ENCODE peak calls at places on chromosomes 5 and 9, in five cellular contexts. F, R, L, Q and M are unnamed samples.

GRCh38 chr5:131265318-131265803 is 1.5 kb downstream of the CDC42SE2 start:
- DNase-seq in F (no peak), R (peak; percentile 26), L (no peak), Q (peak; percentile 24), M (peak; percentile 78)

GRCh38 chr9:131448818-131449217 is 53.9 kb upstream of the POMT1 start:
- DNase-seq in F (no peak), R (no peak), L (no peak), Q (no peak), M (no peak)

GRCh38 chr9:78239506-78239905 is 3.6 kb downstream of the CEP78 start:
- DNase-seq in F (no peak), R (peak; percentile 38), L (no peak), Q (no peak), M (peak; percentile 61)

GRCh38 chr9:128634111-128634510 is 22.5 kb downstream of the DYNC2I2 start:
- DNase-seq in F (no peak), R (no peak), L (no peak), Q (no peak), M (no peak)

GRCh38 chr9:90899287-90899686 is 97.7 kb downstream of the SYK start:
- DNase-seq in F (no peak), R (no peak), L (no peak), Q (no peak), M (no peak)

GRCh38 chr5:29697786-29698414 is 1495.6 kb upstream of the CDH6 start:
- DNase-seq in F (no peak), R (no peak), L (no peak), Q (peak; percentile 47), M (no peak)

GRCh38 chr5:95843733-95844223 is 21.3 kb upstream of the GLRX start:
- DNase-seq in F (peak; percentile 55), R (peak; percentile 75), L (no peak), Q (no peak), M (no peak)

GRCh38 chr9:99451121-99451606 is 229.1 kb downstream of the SEC61B start:
- DNase-seq in F (no peak), R (no peak), L (no peak), Q (no peak), M (no peak)

GRCh38 chr5:141822134-141822533 is 56.1 kb downstream of the PCDH1 start:
- DNase-seq in F (peak; percentile 28), R (peak; percentile 51), L (no peak), Q (no peak), M (peak; percentile 17)

GRCh38 chr9:132814937-132815336 is 63.1 kb downstream of the AK8 start:
- DNase-seq in F (no peak), R (no peak), L (no peak), Q (no peak), M (no peak)

GRCh38 chr9:113602126-113603119 is 138.9 kb downstream of the RGS3 start:
- DNase-seq in F (peak; percentile 90), R (no peak), L (peak; percentile 88), Q (peak; percentile 67), M (peak; percentile 63)

GRCh38 chr5:178207183-178207916 is 3.0 kb downstream of the HNRNPAB start:
- DNase-seq in F (no peak), R (peak; percentile 81), L (no peak), Q (peak; percentile 49), M (peak; percentile 65)

GRCh38 chr9:19830796-19831195 is 42.0 kb upstream of the SLC24A2 start:
- DNase-seq in F (no peak), R (no peak), L (no peak), Q (no peak), M (no peak)

GRCh38 chr9:133740891-133741290 is 2.7 kb upstream of the SARDH start:
- DNase-seq in F (no peak), R (no peak), L (no peak), Q (no peak), M (no peak)

GRCh38 chr5:142441638-142442037 is 116.8 kb upstream of the SPRY4 start:
- DNase-seq in F (no peak), R (no peak), L (no peak), Q (no peak), M (no peak)

GRCh38 chr9:115306860-115307259 is 188.9 kb upstream of the TNC start:
- DNase-seq in F (no peak), R (no peak), L (no peak), Q (no peak), M (no peak)

GRCh38 chr5:76145945-76146344 is 62.8 kb downstream of the SV2C start:
- DNase-seq in F (no peak), R (no peak), L (peak; percentile 30), Q (no peak), M (no peak)

GRCh38 chr9:101400120-101400519 is 1.5 kb downstream of the ZNF189 start:
- DNase-seq in F (no peak), R (no peak), L (no peak), Q (no peak), M (peak; percentile 46)

GRCh38 chr9:79346350-79347020 is 225.3 kb upstream of the TLE4 start:
- DNase-seq in F (no peak), R (no peak), L (no peak), Q (peak; percentile 15), M (no peak)

GRCh38 chr5:115986358-115986757 is 24.1 kb downstream of the LVRN start:
- DNase-seq in F (no peak), R (no peak), L (no peak), Q (no peak), M (no peak)

GRCh38 chr9:8095531-8096223 is 296.1 kb upstream of the DMAC1 start:
- DNase-seq in F (no peak), R (no peak), L (no peak), Q (no peak), M (no peak)

GRCh38 chr5:167653645-167654106 is 637.8 kb upstream of the WWC1 start:
- DNase-seq in F (no peak), R (no peak), L (no peak), Q (peak; percentile 43), M (no peak)

GRCh38 chr5:136053336-136054121 is 24.7 kb downstream of the TGFBI start:
- DNase-seq in F (peak; percentile 60), R (no peak), L (no peak), Q (peak; percentile 98), M (peak; percentile 20)

GRCh38 chr9:92964607-92964975 is 17.3 kb downstream of the FGD3 start:
- DNase-seq in F (no peak), R (no peak), L (no peak), Q (no peak), M (no peak)

GRCh38 chr5:27158171-27158570 is 119.8 kb upstream of the CDH9 start:
- DNase-seq in F (no peak), R (no peak), L (no peak), Q (no peak), M (no peak)

GRCh38 chr9:133633681-133633990 is 2.5 kb upstream of the DBH start:
- DNase-seq in F (no peak), R (no peak), L (no peak), Q (no peak), M (no peak)

GRCh38 chr9:29285818-29286217 is 1712.5 kb upstream of the C9orf72 start:
- DNase-seq in F (no peak), R (no peak), L (no peak), Q (peak; percentile 25), M (no peak)

GRCh38 chr5:179269781-179270543 is 75.3 kb downstream of the ADAMTS2 start:
- DNase-seq in F (peak; percentile 29), R (no peak), L (no peak), Q (no peak), M (peak; percentile 7)

GRCh38 chr5:132877938-132878337 is 4.5 kb downstream of the LEAP2 start:
- DNase-seq in F (no peak), R (peak; percentile 64), L (no peak), Q (peak; percentile 12), M (peak; percentile 19)

GRCh38 chr9:129550199-129550839 is 70.6 kb downstream of the C9orf50 start:
- DNase-seq in F (peak; percentile 86), R (peak; percentile 78), L (no peak), Q (no peak), M (peak; percentile 82)

GRCh38 chr5:67659288-67659687 is 462.7 kb upstream of the CD180 start:
- DNase-seq in F (no peak), R (no peak), L (no peak), Q (no peak), M (no peak)

GRCh38 chr9:93126825-93127368 is 7.2 kb downstream of the NINJ1 start:
- DNase-seq in F (no peak), R (peak; percentile 49), L (no peak), Q (no peak), M (peak; percentile 14)

GRCh38 chr5:34529581-34530331 is 126.4 kb upstream of the RAI14 start:
- DNase-seq in F (no peak), R (no peak), L (no peak), Q (no peak), M (no peak)

GRCh38 chr5:22238047-22238446 is 615.1 kb downstream of the CDH12 start:
- DNase-seq in F (no peak), R (no peak), L (no peak), Q (peak; percentile 16), M (no peak)

GRCh38 chr9:133154097-133154989 is 9.4 kb downstream of the GBGT1 start:
- DNase-seq in F (no peak), R (no peak), L (no peak), Q (no peak), M (no peak)

GRCh38 chr9:111691686-111692329 is 30.4 kb downstream of the GNG10 start:
- DNase-seq in F (no peak), R (no peak), L (no peak), Q (peak; percentile 40), M (no peak)

GRCh38 chr5:97071101-97071500 is 71.3 kb downstream of the LIX1 start:
- DNase-seq in F (no peak), R (peak; percentile 47), L (no peak), Q (peak; percentile 47), M (no peak)